ENCODE peak calls at places on chromosomes 11 and 22, in seven cellular contexts. J is HepG2, H is GM12878, G is SK-N-SH, A is H1, F is K562, V is GM12891. P is an unnamed sample.

GRCh38 chr11:19670030-19670761 is 42.4 kb upstream of the NAV2 start:
- DNase-seq in J (no peak), H (no peak), G (no peak), A (no peak), F (no peak), V (no peak), P (no peak)

GRCh38 chr11:7046474-7046873 is 26.2 kb downstream of the NLRP14 start:
- DNase-seq in J (no peak), H (no peak), G (no peak), A (no peak), F (no peak), V (no peak), P (no peak)

GRCh38 chr11:34904421-34904950 is 11.7 kb downstream of the APIP start:
- DNase-seq in J (no peak), H (no peak), G (no peak), A (no peak), F (no peak), V (no peak), P (no peak)

GRCh38 chr11:75654314-75654713 is 14.5 kb downstream of the MAP6 start:
- DNase-seq in J (no peak), H (peak), G (no peak), A (no peak), F (no peak), V (no peak), P (no peak)

GRCh38 chr11:32231909-32232493 is 141.1 kb downstream of the RCN1 start:
- DNase-seq in J (peak), H (no peak), G (peak), A (peak), F (no peak), V (peak), P (no peak)

GRCh38 chr22:26066534-26066933 is 102.7 kb upstream of the SEZ6L start:
- DNase-seq in J (no peak), H (no peak), G (no peak), A (peak), F (no peak), V (no peak), P (no peak)

GRCh38 chr11:29093416-29093815 is 923.4 kb downstream of the KCNA4 start:
- DNase-seq in J (peak), H (no peak), G (no peak), A (no peak), F (no peak), V (no peak), P (no peak)

GRCh38 chr11:122405788-122406341 is 249.7 kb upstream of the UBASH3B start:
- DNase-seq in J (no peak), H (no peak), G (no peak), A (no peak), F (no peak), V (no peak), P (no peak)

GRCh38 chr11:12273618-12273995 is 103.8 kb upstream of the PARVA start:
- DNase-seq in J (no peak), H (no peak), G (no peak), A (no peak), F (no peak), V (no peak), P (no peak)

GRCh38 chr11:76236092-76237026 is 30.1 kb upstream of the WNT11 start:
- DNase-seq in J (no peak), H (no peak), G (peak), A (no peak), F (peak), V (peak), P (peak)

GRCh38 chr11:120058931-120059330 is 79.0 kb downstream of the TRIM29 start:
- DNase-seq in J (no peak), H (no peak), G (no peak), A (no peak), F (no peak), V (no peak), P (no peak)

GRCh38 chr22:22090650-22091399 is 108.2 kb upstream of the TOP3B start:
- DNase-seq in J (no peak), H (no peak), G (no peak), A (no peak), F (no peak), V (no peak), P (no peak)

GRCh38 chr11:3866206-3866605 is 10.7 kb downstream of the STIM1 start:
- DNase-seq in J (peak), H (no peak), G (no peak), A (no peak), F (no peak), V (no peak), P (no peak)

GRCh38 chr11:117239295-117239694 is 6.8 kb downstream of the RNF214 start:
- DNase-seq in J (no peak), H (no peak), G (no peak), A (no peak), F (no peak), V (no peak), P (no peak)

GRCh38 chr11:119584193-119585037 is 144.6 kb downstream of the NECTIN1 start:
- DNase-seq in J (no peak), H (no peak), G (peak), A (peak), F (peak), V (peak), P (no peak)

GRCh38 chr22:23520875-23521441 is 59.1 kb downstream of the IGLL1 start:
- DNase-seq in J (peak), H (no peak), G (peak), A (no peak), F (peak), V (no peak), P (peak)

GRCh38 chr22:35705141-35705540 is 12.5 kb upstream of the APOL5 start:
- DNase-seq in J (no peak), H (no peak), G (no peak), A (no peak), F (no peak), V (no peak), P (no peak)

GRCh38 chr11:72641900-72642814 is 32.1 kb downstream of the PDE2A start:
- DNase-seq in J (no peak), H (no peak), G (peak), A (no peak), F (peak), V (peak), P (no peak)

GRCh38 chr22:21762712-21763581 is 27.4 kb upstream of the YPEL1 start:
- DNase-seq in J (no peak), H (no peak), G (no peak), A (no peak), F (no peak), V (no peak), P (peak)

GRCh38 chr11:44866301-44866700 is 84.4 kb downstream of the TP53I11 start:
- DNase-seq in J (no peak), H (no peak), G (no peak), A (no peak), F (no peak), V (no peak), P (no peak)

GRCh38 chr11:831951-832528 is 712 bp upstream of the CD151 start:
- DNase-seq in J (no peak), H (no peak), G (no peak), A (no peak), F (no peak), V (no peak), P (no peak)

GRCh38 chr22:19568337-19569311 is 44.4 kb upstream of the CLDN5 start:
- DNase-seq in J (no peak), H (no peak), G (no peak), A (no peak), F (peak), V (no peak), P (no peak)

GRCh38 chr11:655036-655726 is 18.1 kb downstream of the DRD4 start:
- DNase-seq in J (peak), H (no peak), G (no peak), A (no peak), F (no peak), V (no peak), P (no peak)

GRCh38 chr22:45997077-45997774 is 20.3 kb upstream of the WNT7B start:
- DNase-seq in J (no peak), H (no peak), G (no peak), A (no peak), F (peak), V (peak), P (no peak)

GRCh38 chr22:45999379-45999971 is 22.5 kb upstream of the WNT7B start:
- DNase-seq in J (no peak), H (no peak), G (no peak), A (no peak), F (no peak), V (no peak), P (no peak)

GRCh38 chr22:46000081-46001027 is 23.4 kb upstream of the WNT7B start:
- DNase-seq in J (no peak), H (no peak), G (no peak), A (no peak), F (no peak), V (no peak), P (no peak)

GRCh38 chr22:45997775-45998637 is 21.0 kb upstream of the WNT7B start:
- DNase-seq in J (no peak), H (no peak), G (peak), A (no peak), F (no peak), V (no peak), P (no peak)

GRCh38 chr22:45998638-45999378 is 21.8 kb upstream of the WNT7B start:
- DNase-seq in J (no peak), H (no peak), G (no peak), A (no peak), F (no peak), V (no peak), P (no peak)
- TF ChIP-seq TAF1 in J (no peak), H (no peak), G (no peak), A (no peak), F (no peak), V (no peak), P (no peak)

DNA sequence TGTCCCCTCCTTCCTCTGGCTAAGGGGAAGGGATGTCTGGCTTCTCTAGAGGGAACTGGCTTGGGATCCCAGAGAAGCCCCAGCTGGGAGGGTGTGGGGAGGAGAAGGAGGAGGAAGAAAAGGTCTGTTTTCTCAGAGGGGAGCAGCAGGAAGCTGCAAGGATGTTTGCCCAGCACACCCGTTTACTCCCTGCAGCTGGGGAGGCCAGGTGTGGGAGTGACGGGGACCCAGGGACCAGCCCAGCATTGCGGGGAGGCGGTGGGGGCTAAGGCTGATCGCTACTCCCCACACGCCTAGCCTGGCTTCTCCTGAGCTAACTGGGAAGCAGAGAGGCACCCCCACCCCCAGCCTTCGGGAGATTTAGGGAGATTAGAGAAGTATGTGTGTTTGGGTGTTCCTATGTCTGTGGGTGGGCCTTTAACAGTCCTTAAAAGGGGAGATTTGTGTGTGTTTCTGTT is 3.9 kb downstream of the CREB3L1 start:
- DNase-seq in J (no peak), H (no peak), G (no peak), A (no peak), F (peak), V (no peak), P (no peak)
- TF ChIP-seq POLR2AphosphoS5 in J (no peak), H (no peak), G (no peak), A (no peak), F (no peak), V (no peak), P (no peak)

GRCh38 chr22:29917052-29917902 is 34.3 kb downstream of the MTMR3 start:
- DNase-seq in J (peak), H (no peak), G (no peak), A (no peak), F (no peak), V (no peak), P (no peak)
- TF ChIP-seq TAF1 in J (no peak), H (no peak), G (no peak), A (no peak), F (no peak), V (no peak), P (no peak)

GRCh38 chr11:24664399-24664798 is 167.5 kb downstream of the LUZP2 start:
- DNase-seq in J (no peak), H (no peak), G (no peak), A (no peak), F (no peak), V (no peak), P (no peak)

GRCh38 chr11:24661313-24661712 is 164.5 kb downstream of the LUZP2 start:
- DNase-seq in J (no peak), H (no peak), G (peak), A (no peak), F (no peak), V (no peak), P (no peak)
- TF ChIP-seq POLR2AphosphoS5 in J (no peak), H (no peak), G (no peak), A (no peak), F (no peak), V (no peak), P (no peak)

GRCh38 chr11:64842851-64843841 is 1.3 kb downstream of the CDC42BPG start:
- DNase-seq in J (peak), H (no peak), G (no peak), A (no peak), F (peak), V (no peak), P (no peak)
- TF ChIP-seq TAF1 in J (no peak), H (no peak), G (no peak), A (no peak), F (no peak), V (no peak), P (no peak)

DNA sequence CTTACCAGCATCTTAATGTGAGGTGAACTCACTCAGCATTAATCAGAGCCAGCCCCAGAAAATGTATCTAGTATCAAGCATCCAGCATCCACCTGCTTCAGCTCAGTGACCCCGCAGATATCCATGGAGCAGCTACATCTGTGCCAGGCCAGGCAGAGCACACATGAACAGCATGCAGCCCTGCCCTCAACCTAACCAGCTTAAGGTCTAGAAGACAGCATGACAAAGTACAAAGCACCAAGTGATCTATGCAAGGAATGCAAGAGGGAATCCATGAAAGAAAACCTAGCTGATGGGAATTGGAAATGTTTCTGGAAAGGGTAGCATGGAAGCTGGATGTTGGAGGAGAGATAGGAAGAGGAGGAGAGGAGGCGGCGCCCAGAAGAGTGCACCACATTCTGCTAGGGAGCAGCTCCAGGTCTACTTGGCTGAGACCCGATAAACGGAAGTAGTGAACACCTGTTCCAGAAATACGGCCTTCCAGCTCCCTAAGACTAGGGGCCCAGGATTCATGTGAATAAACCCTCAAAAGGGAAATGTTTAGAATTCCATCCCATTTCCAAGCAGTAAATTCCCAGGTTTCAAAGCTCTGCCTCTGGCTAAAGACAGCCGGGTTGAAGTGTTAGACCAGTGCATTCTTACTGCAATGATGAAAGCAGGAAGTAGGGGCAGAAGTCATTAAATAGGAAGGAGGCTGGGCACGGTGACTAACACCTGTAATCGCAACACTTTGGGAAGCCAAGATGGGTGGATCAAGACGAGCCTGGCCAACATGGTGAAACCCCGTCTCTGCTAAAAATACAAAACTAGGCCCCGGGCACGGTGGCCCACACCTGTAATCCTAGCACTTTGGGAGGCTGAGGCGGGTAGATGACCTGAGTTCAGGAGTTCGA is 23.5 kb upstream of the L3MBTL2 start:
- DNase-seq in J (no peak), H (no peak), G (no peak), A (no peak), F (no peak), V (no peak), P (no peak)
- TF ChIP-seq POLR2AphosphoS5 in J (peak), H (no peak), G (no peak), A (peak), F (no peak), V (no peak), P (peak)

DNA sequence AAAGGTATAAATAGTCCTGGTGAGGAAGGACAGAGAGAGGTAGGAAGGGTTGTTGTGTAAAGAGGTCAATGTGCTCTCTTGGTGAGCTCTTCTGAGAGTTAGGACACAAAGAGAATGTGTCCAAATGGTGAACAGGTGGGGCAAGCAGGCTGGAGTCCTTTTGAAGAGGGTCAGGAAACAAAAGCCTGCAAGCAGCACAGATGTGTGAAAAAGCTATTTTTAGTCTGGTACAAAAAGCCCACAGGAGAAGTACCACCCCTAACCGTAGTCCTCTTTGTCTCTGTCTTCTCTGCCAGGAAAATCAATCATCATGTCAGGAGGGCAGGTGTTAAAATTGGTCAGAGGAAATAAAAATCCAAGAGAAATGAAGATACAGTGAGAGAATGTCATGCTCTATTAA is 54.4 kb upstream of the SYN3 start:
- DNase-seq in J (no peak), H (peak), G (no peak), A (no peak), F (no peak), V (no peak), P (no peak)
- TF ChIP-seq TAF1 in J (no peak), H (no peak), G (no peak), A (no peak), F (no peak), V (no peak), P (no peak)

DNA sequence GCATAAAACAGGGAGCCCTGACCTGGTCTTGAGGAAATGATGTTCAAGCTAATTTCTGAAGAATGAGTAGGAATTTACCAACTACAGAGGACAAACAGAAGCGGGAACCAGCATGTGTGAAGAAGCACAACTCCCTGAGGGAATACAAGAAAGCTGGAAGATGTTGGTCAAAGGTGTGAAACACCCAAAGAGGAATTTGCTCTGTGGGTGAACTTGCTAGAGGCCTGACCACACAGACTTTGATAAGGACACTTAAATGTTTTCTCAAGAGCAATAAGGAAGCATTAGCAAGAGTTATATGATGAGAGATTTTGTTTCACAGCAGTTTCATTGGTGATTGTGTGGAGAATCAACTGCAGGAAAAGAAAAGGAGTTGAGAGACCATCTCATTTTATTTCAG is 17.6 kb downstream of the SLC5A12 start:
- DNase-seq in J (no peak), H (no peak), G (no peak), A (no peak), F (no peak), V (no peak), P (no peak)
- TF ChIP-seq POLR2AphosphoS5 in J (no peak), H (no peak), G (no peak), A (no peak), F (no peak), V (no peak), P (no peak)

P was measured in GM12892.